ENCODE peak calls at places on chromosome 12, in five cellular contexts. O is EH, E is uterus, S is GM12865, C is caudate nucleus. Y is an unnamed sample.

GRCh38 chr12:118189761-118190181 is 53.8 kb downstream of the PEBP1 start:
- DNase-seq in O (peak), E (peak), S (no peak), C (peak), Y (no peak)

GRCh38 chr12:59657711-59658110 is 61.9 kb downstream of the SLC16A7 start:
- DNase-seq in O (no peak), E (no peak), S (no peak), C (no peak), Y (no peak)

GRCh38 chr12:117408161-117408791 is 46.9 kb upstream of the NOS1 start:
- DNase-seq in O (peak), E (no peak), S (no peak), C (no peak), Y (no peak)

GRCh38 chr12:109728921-109729836 is 15.6 kb downstream of the FAM222A start:
- DNase-seq in O (no peak), E (no peak), S (no peak), C (no peak), Y (no peak)

GRCh38 chr12:78331764-78332163 is 501.1 kb downstream of the NAV3 start:
- DNase-seq in O (no peak), E (no peak), S (no peak), C (no peak), Y (no peak)

GRCh38 chr12:26976687-26977086 is 37.5 kb downstream of the TM7SF3 start:
- DNase-seq in O (no peak), E (no peak), S (no peak), C (no peak), Y (no peak)

GRCh38 chr12:125029756-125030358 is 35.4 kb upstream of the AACS start:
- DNase-seq in O (peak), E (no peak), S (no peak), C (no peak), Y (no peak)

GRCh38 chr12:111437816-111438454 is 32.2 kb downstream of the SH2B3 start:
- DNase-seq in O (peak), E (no peak), S (no peak), C (no peak), Y (peak)

GRCh38 chr12:62517887-62518286 is 51.3 kb downstream of the MON2 start:
- DNase-seq in O (no peak), E (no peak), S (no peak), C (no peak), Y (no peak)

Y was measured in kidney epithelial cell.